ENCODE peak calls at places on chromosomes 13 and 19, in seven cellular contexts. D is effector CD4-positive, alpha-beta T cell; N is activated CD4-positive, CD25-positive, alpha-beta regulatory T cell; H is cardiac muscle cell; V is Peyer's patch; X is AG10803; Z is GM04503. Y is an unnamed sample.

GRCh38 chr13:48160879-48161278 is 66.0 kb upstream of the MED4 start:
- DNase-seq in X (peak), V (no peak), D (no peak), N (no peak), Z (no peak), H (peak), Y (no peak)

GRCh38 chr19:41913476-41914190 is 14.6 kb downstream of the ERFL start:
- DNase-seq in N (no peak), H (no peak), V (no peak), Z (no peak), D (no peak), X (no peak), Y (no peak)

GRCh38 chr13:41751734-41752445 is 209.0 kb downstream of the VWA8 start:
- DNase-seq in X (no peak), D (no peak), N (no peak), Z (no peak), H (no peak), V (no peak), Y (no peak)

GRCh38 chr13:42039457-42039945 is 8.9 kb upstream of the DGKH start:
- DNase-seq in D (no peak), V (no peak), N (no peak), X (no peak), Z (no peak), H (no peak), Y (no peak)

GRCh38 chr19:19471682-19472081 is 43.7 kb downstream of the TSSK6 start:
- DNase-seq in N (no peak), D (no peak), Z (no peak), V (no peak), H (no peak), X (no peak), Y (no peak)

GRCh38 chr13:40026741-40027140 is 371.3 kb downstream of the COG6 start:
- DNase-seq in X (no peak), N (no peak), V (no peak), Z (no peak), D (no peak), H (no peak), Y (no peak)

GRCh38 chr13:102846261-102847015 is 606 bp downstream of the ERCC5 start:
- DNase-seq in V (peak), N (peak), H (peak), Z (no peak), D (peak), X (peak), Y (peak)

GRCh38 chr19:14138576-14139265 is 2.3 kb upstream of the ASF1B start:
- DNase-seq in H (peak), Z (no peak), V (no peak), D (no peak), N (no peak), X (no peak), Y (no peak)

GRCh38 chr13:28609936-28610335 is 49.0 kb upstream of the POMP start:
- DNase-seq in V (no peak), X (peak), Z (peak), N (no peak), H (peak), D (no peak), Y (no peak)

GRCh38 chr13:24127116-24127631 is 33.3 kb upstream of the SPATA13 start:
- DNase-seq in X (peak), D (no peak), H (no peak), Z (no peak), N (no peak), V (peak), Y (no peak)

GRCh38 chr13:51770160-51770559 is 33.8 kb downstream of the DHRS12 start:
- DNase-seq in D (no peak), V (no peak), Z (no peak), H (no peak), N (no peak), X (no peak), Y (no peak)

GRCh38 chr13:103145476-103145875 is 79.3 kb upstream of the SLC10A2 start:
- DNase-seq in H (no peak), N (no peak), D (no peak), Z (no peak), V (no peak), X (no peak), Y (no peak)

Y was measured in stimulated activated CD8-positive, alpha-beta memory T cell treated with anti-CD3 and anti-CD28 coated beads, Interleukin-15, amount 100 ng/mL, for 1 hour.